ENCODE peak calls at places on chromosomes 16 and 17, in six cellular contexts. G is neural progenitor cell, X is dorsolateral prefrontal cortex, Y is K562, B is heart right ventricle, J is A549. U is an unnamed sample.

GRCh38 chr17:5587431-5588032 is 3.2 kb upstream of the NLRP1 start:
- DNase-seq in Y (peak), G (peak), B (no peak), X (no peak), J (peak), U (no peak)

GRCh38 chr17:40098846-40099626 is 1.4 kb downstream of the NR1D1 start:
- DNase-seq in Y (peak), J (peak), G (peak), X (peak), B (peak), U (peak)

GRCh38 chr17:78412403-78412802 is 34.0 kb downstream of the PGS1 start:
- DNase-seq in X (no peak), J (peak), B (no peak), Y (peak), G (peak), U (no peak)

GRCh38 chr17:68155692-68156091 is 92.2 kb upstream of the AMZ2 start:
- DNase-seq in B (no peak), G (no peak), J (no peak), X (no peak), Y (no peak), U (no peak)

GRCh38 chr17:15411556-15412198 is 55.7 kb downstream of the CDRT4 start:
- DNase-seq in G (no peak), Y (no peak), J (no peak), X (no peak), B (no peak), U (no peak)

GRCh38 chr16:54930034-54930938 is at the start of gene IRX5:
- DNase-seq in Y (peak), G (peak), X (peak), B (peak), J (peak), U (peak)

GRCh38 chr17:57459286-57459915 is 203.1 kb downstream of the MSI2 start:
- DNase-seq in B (no peak), X (no peak), J (peak), Y (peak), G (no peak), U (no peak)

GRCh38 chr17:13001991-13002615 is 15.7 kb downstream of the ELAC2 start:
- DNase-seq in X (no peak), G (no peak), B (no peak), J (no peak), Y (no peak), U (no peak)

GRCh38 chr17:10657123-10657522 is at the start of gene MYH3:
- DNase-seq in B (no peak), J (no peak), X (no peak), Y (no peak), G (no peak), U (no peak)

GRCh38 chr17:48313096-48313495 is 116.9 kb downstream of the SKAP1 start:
- DNase-seq in Y (no peak), B (no peak), J (no peak), G (no peak), X (no peak), U (no peak)

GRCh38 chr16:2785101-2785991 is 2.0 kb downstream of the PRSS33 start:
- DNase-seq in X (no peak), J (no peak), B (no peak), Y (no peak), G (no peak), U (no peak)

GRCh38 chr16:8781797-8782196 is 15.6 kb downstream of the TMEM186 start:
- DNase-seq in B (no peak), G (no peak), X (no peak), Y (no peak), J (no peak), U (no peak)

GRCh38 chr17:78040561-78041400 is 82.3 kb downstream of the TNRC6C start:
- DNase-seq in J (peak), G (no peak), B (peak), X (peak), Y (no peak), U (no peak)

GRCh38 chr17:48510761-48511604 is 19.8 kb downstream of the HOXB1 start:
- DNase-seq in Y (no peak), J (no peak), G (no peak), B (no peak), X (no peak), U (no peak)

GRCh38 chr16:22123146-22123545 is 30.8 kb downstream of the VWA3A start:
- DNase-seq in G (peak), B (no peak), X (no peak), J (peak), Y (peak), U (no peak)

GRCh38 chr17:20103454-20104448 is 94.6 kb downstream of the SPECC1 start:
- DNase-seq in Y (no peak), X (no peak), J (no peak), G (no peak), B (no peak), U (no peak)

GRCh38 chr17:59513934-59514841 is 51.2 kb upstream of the DHX40 start:
- DNase-seq in B (peak), Y (peak), J (peak), G (peak), X (peak), U (peak)

GRCh38 chr16:21001262-21001661 is 100.7 kb downstream of the LYRM1 start:
- DNase-seq in Y (peak), J (peak), B (no peak), G (peak), X (no peak), U (no peak)

GRCh38 chr16:47046726-47047602 is 73.5 kb upstream of the DNAJA2 start:
- DNase-seq in G (no peak), X (no peak), Y (no peak), B (no peak), J (no peak), U (no peak)

GRCh38 chr16:13919683-13920509 is at the start of gene ERCC4:
- DNase-seq in B (peak), G (peak), J (peak), X (peak), Y (peak), U (peak)

GRCh38 chr16:11349599-11350276 is 4.5 kb downstream of the RMI2 start:
- DNase-seq in Y (no peak), G (no peak), J (no peak), B (peak), X (no peak), U (no peak)

GRCh38 chr16:66326995-66327513 is 39.4 kb upstream of the CDH5 start:
- DNase-seq in J (no peak), G (no peak), Y (peak), X (peak), B (no peak), U (no peak)

GRCh38 chr16:53773150-53773846 is 69.3 kb downstream of the FTO start:
- DNase-seq in J (peak), B (no peak), Y (peak), X (no peak), G (peak), U (peak)

GRCh38 chr16:1612320-1613111 is at the start of gene CRAMP1:
- DNase-seq in G (peak), Y (peak), X (no peak), B (peak), J (peak), U (no peak)

GRCh38 chr17:73231363-73231762 is 30.3 kb downstream of the CPSF4L start:
- DNase-seq in X (no peak), Y (peak), J (peak), G (no peak), B (no peak), U (no peak)

DNA sequence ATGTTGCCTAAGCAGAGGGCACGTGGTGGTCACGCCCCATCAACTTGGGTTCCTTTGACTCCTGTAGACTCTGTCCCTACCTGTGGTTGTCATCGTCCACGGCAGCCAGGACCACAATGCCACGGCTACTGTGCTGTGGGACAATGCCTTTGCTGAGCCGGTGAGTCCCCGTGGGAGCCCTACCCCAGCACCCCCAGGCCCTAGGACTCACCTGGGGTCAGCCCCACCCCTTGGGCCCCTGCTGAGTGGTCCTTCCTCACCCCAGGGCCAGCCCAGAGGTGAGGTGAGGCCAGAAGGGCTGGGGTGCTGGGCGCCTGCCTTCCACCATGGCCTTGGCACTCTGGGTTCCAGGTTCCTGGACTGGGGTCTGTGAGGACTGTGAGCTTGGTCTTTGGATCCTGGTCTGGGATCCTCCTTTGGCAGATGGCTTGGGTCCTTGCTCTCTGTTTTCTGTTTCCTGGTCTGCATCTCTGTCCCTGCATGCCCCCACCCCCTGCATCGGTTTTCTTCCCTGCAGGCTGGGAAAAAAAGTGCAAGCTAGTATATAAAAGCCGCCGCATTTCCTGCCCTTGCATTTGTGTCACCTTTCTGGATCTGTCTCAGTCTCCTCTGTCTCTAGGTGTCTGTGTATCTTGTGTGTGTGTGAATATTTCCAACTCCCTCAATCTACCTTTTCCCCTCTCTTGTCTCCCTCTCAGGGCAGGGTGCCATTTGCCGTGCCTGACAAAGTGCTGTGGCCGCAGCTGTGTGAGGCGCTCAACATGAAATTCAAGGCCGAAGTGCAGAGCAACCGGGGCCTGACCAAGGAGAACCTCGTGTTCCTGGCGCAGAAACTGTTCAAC is 17.5 kb downstream of the STAT5A start:
- DNase-seq in X (no peak), J (no peak), B (no peak), Y (no peak), G (no peak), U (no peak)
- TF ChIP-seq CTCF in X (no peak), J (no peak), B (no peak), Y (no peak), G (no peak), U (no peak)

DNA sequence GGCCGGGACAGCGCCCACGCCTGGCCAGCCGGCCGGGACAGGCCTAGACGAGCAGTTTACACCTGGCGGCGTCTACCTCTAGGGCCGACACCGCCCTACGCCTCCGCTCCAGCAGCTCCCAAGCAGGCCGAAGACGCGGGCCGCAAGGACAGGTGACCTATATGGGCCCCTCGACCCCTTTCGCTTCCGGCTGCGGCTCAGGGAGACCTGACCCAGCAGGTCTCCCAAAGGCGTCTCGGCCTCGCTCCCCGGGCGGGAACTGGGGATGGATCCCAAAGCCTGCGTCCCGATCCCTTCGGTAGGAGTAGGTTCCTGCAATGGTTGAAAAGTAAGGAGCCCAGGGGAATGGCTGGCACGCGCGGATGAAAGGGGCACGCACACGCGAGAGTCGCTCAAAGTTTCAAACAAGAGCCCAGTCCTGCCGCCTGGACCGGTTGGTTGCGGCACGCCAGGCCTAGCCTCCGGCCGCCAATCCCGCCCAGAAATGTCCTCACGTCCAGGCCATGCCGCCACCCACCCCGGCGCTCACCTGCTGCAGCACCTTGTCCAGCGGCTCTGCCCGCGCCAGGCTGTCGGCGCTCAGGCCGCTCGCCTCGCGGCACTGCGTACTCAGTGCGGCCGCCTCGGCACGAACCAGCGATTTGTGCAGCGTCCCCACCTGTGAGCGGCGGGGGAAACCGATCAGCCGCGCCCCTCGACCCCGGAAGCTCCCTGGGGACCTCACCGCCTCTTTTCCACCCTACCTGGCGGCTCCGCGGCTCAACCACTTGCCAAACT is 634 bp downstream of the ESRP2 start:
- DNase-seq in Y (no peak), J (no peak), G (peak), B (no peak), X (no peak), U (no peak)
- H3K4me3 ChIP-seq in Y (no peak), J (no peak), G (peak), B (peak), X (peak), U (peak)

GRCh38 chr16:30748634-30749445 is 615 bp downstream of the PHKG2 start:
- DNase-seq in B (peak), G (peak), X (no peak), Y (peak), J (peak), U (no peak)

GRCh38 chr16:30745082-30745481 is 3.1 kb upstream of the PHKG2 start:
- DNase-seq in G (no peak), J (no peak), X (no peak), Y (no peak), B (no peak), U (no peak)

GRCh38 chr16:30747331-30747730 is 894 bp upstream of the PHKG2 start:
- DNase-seq in B (no peak), X (no peak), Y (no peak), J (no peak), G (no peak), U (no peak)

GRCh38 chr16:30747799-30748633 is at the start of gene PHKG2:
- DNase-seq in B (peak), Y (peak), G (peak), X (peak), J (peak), U (peak)

GRCh38 chr16:30746638-30747160 is 1.5 kb upstream of the PHKG2 start:
- DNase-seq in J (no peak), G (no peak), X (no peak), Y (no peak), B (no peak), U (no peak)
- TF ChIP-seq CTCF in J (no peak), G (no peak), X (no peak), Y (no peak), B (no peak), U (no peak)

GRCh38 chr17:50051082-50051576 is 4.8 kb upstream of the ITGA3 start:
- DNase-seq in B (no peak), J (peak), Y (peak), G (no peak), X (no peak), U (peak)
- H3K4me3 ChIP-seq in B (no peak), J (no peak), Y (no peak), G (no peak), X (no peak), U (no peak)